ENCODE peak calls at places on chromosomes 5 and 9, in ten cellular contexts. D, H, N, W, K, C, A, E, P and V are unnamed samples.
A peak's percentile ranks its signal among the peaks of the same experiment; 100 is the strongest.

GRCh38 chr5:109652096-109652495 is 37.6 kb upstream of the MAN2A1 start:
- DNase-seq in H (no peak), K (no peak), C (no peak), W (no peak), E (no peak), D (no peak), N (no peak), A (no peak), P (no peak), V (no peak)

GRCh38 chr9:117413346-117414219 is 1.3 kb downstream of the ASTN2 start:
- DNase-seq in C (peak; percentile 14), H (no peak), D (no peak), N (peak; percentile 22), A (no peak), P (no peak), W (no peak), K (no peak), E (peak; percentile 86), V (peak; percentile 36)

GRCh38 chr5:75040973-75041372 is 11.4 kb downstream of the GCNT4 start:
- DNase-seq in N (no peak), A (no peak), D (no peak), K (no peak), C (no peak), H (no peak), P (no peak), E (no peak), W (no peak), V (no peak)

GRCh38 chr9:134551657-134552348 is 89.8 kb upstream of the COL5A1 start:
- DNase-seq in A (no peak), E (peak; percentile 41), W (no peak), P (peak; percentile 59), C (no peak), D (no peak), H (peak; percentile 41), N (peak; percentile 66), K (no peak), V (no peak)

GRCh38 chr5:16736158-16736994 is 119.6 kb upstream of the RETREG1 start:
- DNase-seq in A (no peak), H (peak; percentile 49), P (no peak), W (peak; percentile 76), N (peak; percentile 72), D (peak; percentile 83), C (no peak), K (peak; percentile 23), E (no peak), V (peak; percentile 46)

GRCh38 chr9:92325269-92325990 is at the start of the genes CENPP and NOL8:
- DNase-seq in N (peak; percentile 94), A (peak; percentile 29), D (peak; percentile 75), H (peak; percentile 88), E (peak; percentile 89), P (peak; percentile 85), W (peak; percentile 85), C (peak; percentile 89), K (peak; percentile 89), V (peak; percentile 67)

GRCh38 chr5:133149333-133149732 is 97.5 kb downstream of the HSPA4 start:
- DNase-seq in C (no peak), E (no peak), P (no peak), D (no peak), K (no peak), H (no peak), A (no peak), N (no peak), W (no peak), V (no peak)

GRCh38 chr5:169084775-169085566 is 216.0 kb downstream of the SLIT3 start:
- DNase-seq in D (no peak), C (no peak), E (no peak), K (no peak), P (no peak), N (no peak), W (no peak), A (no peak), H (no peak), V (no peak)

GRCh38 chr5:176652136-176652535 is 4.9 kb downstream of the TSPAN17 start:
- DNase-seq in C (no peak), N (no peak), K (no peak), E (peak; percentile 62), A (no peak), P (no peak), W (no peak), D (no peak), H (no peak), V (no peak)

GRCh38 chr5:149228610-149229297 is 42.9 kb upstream of the AFAP1L1 start:
- DNase-seq in E (no peak), H (no peak), P (peak; percentile 52), A (no peak), D (peak; percentile 76), N (peak; percentile 69), C (no peak), K (peak; percentile 77), W (peak; percentile 49), V (no peak)

GRCh38 chr5:149224282-149224681 is 47.4 kb upstream of the AFAP1L1 start:
- DNase-seq in N (no peak), C (no peak), W (no peak), K (peak; percentile 71), P (no peak), E (no peak), D (no peak), H (no peak), A (no peak), V (no peak)

GRCh38 chr5:149227168-149227826 is 44.4 kb upstream of the AFAP1L1 start:
- DNase-seq in H (no peak), A (no peak), D (no peak), K (no peak), C (no peak), W (no peak), N (peak; percentile 21), E (no peak), P (no peak), V (no peak)

DNA sequence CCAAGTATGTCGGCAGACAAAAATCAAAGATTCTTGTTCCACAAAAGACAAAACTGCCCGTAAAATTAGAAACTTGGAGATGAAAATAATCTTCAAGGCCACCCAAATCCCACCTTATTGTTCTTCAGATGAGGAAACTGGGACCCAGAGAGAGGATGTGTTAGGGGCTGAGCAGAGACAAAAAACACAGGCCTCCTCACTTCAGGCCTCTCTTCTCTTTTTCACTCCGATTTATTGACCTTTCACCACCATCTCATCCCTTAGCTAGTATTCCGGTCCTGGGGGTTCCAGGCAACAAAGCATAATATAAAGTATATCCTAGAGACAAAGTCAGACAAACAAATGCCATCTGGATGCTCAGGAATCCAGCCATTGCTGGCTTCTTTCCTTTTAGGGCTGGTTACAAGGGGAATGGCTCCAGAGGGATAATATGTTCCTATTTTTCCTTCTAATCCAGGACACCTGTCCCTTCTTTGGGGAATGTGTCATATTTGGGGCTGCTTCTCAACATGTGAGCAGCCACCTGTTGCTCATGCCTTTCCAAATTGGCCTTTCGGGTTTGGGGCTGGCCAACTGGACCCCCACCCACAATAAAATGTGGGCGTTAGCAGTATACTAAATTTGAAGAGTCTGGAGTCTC is 42.2 kb upstream of the AFAP1L1 start:
- DNase-seq in P (no peak), A (no peak), N (no peak), E (no peak), W (no peak), D (no peak), C (no peak), H (no peak), K (no peak), V (no peak)
- TF ChIP-seq CTCF in P (no peak), A (no peak), N (no peak), E (no peak), W (no peak), D (no peak), C (no peak), H (no peak), K (no peak), V (no peak)

GRCh38 chr9:37405350-37405749 is 17.1 kb upstream of the GRHPR start:
- DNase-seq in A (no peak), N (no peak), W (no peak), C (no peak), D (no peak), E (no peak), H (no peak), P (no peak), K (no peak), V (no peak)

GRCh38 chr9:37408933-37409710 is 13.4 kb upstream of the GRHPR start:
- DNase-seq in H (no peak), D (no peak), P (no peak), E (no peak), A (no peak), W (no peak), N (no peak), K (no peak), C (peak; percentile 88), V (no peak)

GRCh38 chr9:37405764-37406380 is 16.6 kb upstream of the GRHPR start:
- DNase-seq in D (no peak), C (no peak), W (no peak), K (no peak), P (no peak), A (no peak), H (no peak), N (no peak), E (no peak), V (no peak)

GRCh38 chr9:37406603-37407401 is 15.7 kb upstream of the GRHPR start:
- DNase-seq in N (no peak), C (no peak), P (no peak), W (no peak), H (no peak), A (no peak), E (no peak), D (no peak), K (no peak), V (no peak)

GRCh38 chr9:37407468-37407867 is 15.0 kb upstream of the GRHPR start:
- DNase-seq in A (no peak), E (no peak), K (no peak), D (no peak), H (no peak), N (no peak), P (no peak), C (no peak), W (no peak), V (no peak)
- TF ChIP-seq CTCF in A (no peak), E (peak; percentile 43), K (no peak), D (peak; percentile 33), H (no peak), N (peak; percentile 30), P (no peak), C (peak; percentile 34), W (no peak), V (no peak)

GRCh38 chr5:141475625-141476131 is at the start of gene PCDHGC3:
- DNase-seq in C (peak; percentile 89), H (peak; percentile 90), W (peak; percentile 89), E (peak; percentile 96), N (peak; percentile 93), A (peak; percentile 81), P (peak; percentile 93), K (peak; percentile 94), D (peak; percentile 87), V (peak; percentile 72)
- TF ChIP-seq CTCF in C (peak; percentile 75), H (no peak), W (peak; percentile 22), E (peak; percentile 28), N (peak; percentile 38), A (no peak), P (peak; percentile 56), K (peak; percentile 68), D (peak; percentile 24), V (no peak)

DNA sequence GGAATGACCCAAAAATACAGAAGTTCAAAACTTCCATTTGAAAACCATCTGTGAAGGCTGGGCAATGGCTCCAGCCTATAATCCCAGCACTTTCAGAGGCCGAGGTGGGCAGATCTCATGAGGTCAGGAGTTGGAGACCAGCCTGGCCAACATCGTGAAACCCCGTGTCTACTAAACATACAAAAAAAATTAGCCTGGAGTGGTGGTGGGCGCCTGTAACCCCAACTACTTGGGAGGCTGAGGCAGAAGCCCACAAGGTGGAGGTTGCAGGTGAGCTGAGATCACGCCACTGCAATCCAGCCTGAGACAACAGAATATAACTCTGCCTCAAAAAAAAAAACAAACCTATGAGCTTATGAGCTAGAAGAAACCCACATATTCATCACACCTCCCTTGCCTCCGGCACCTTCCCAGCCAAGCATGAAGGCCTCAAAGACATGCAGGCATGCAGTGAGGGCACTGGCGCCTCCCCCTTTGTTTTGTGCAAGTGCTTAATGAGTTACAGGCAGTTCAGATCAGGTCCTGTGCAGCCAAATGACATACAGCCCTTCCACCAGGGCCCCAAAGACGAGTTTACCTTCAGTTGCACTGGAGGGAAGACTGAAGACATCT is 9.9 kb downstream of the HNRNPH1 start:
- DNase-seq in A (no peak), C (no peak), W (no peak), P (no peak), K (no peak), N (no peak), H (no peak), D (no peak), E (no peak), V (no peak)
- TF ChIP-seq CTCF in A (no peak), C (no peak), W (no peak), P (no peak), K (no peak), N (no peak), H (no peak), D (no peak), E (no peak), V (no peak)